ENCODE peak calls at places on chromosome 11, in four cellular contexts. Z, A, B and G are unnamed samples.

GRCh38 chr11:130786987-130787688 is 129.1 kb downstream of the SNX19 start:
- DNase-seq in Z (peak; percentile 57), A (no peak), B (no peak), G (no peak)

GRCh38 chr11:48087974-48088681 is 107.8 kb downstream of the PTPRJ start:
- DNase-seq in Z (no peak), A (no peak), B (no peak), G (no peak)

GRCh38 chr11:11849127-11849746 is 7.5 kb downstream of the USP47 start:
- DNase-seq in Z (peak; percentile 60), A (peak; percentile 62), B (peak; percentile 48), G (peak; percentile 85)

GRCh38 chr11:85809881-85810280 is 1.1 kb downstream of the SYTL2 start:
- DNase-seq in Z (no peak), A (peak; percentile 53), B (no peak), G (no peak)

GRCh38 chr11:45154276-45154675 is 7.8 kb downstream of the PRDM11 start:
- DNase-seq in Z (no peak), A (no peak), B (no peak), G (no peak)

GRCh38 chr11:133956650-133957633 is at the start of gene IGSF9B:
- DNase-seq in Z (peak; percentile 76), A (peak; percentile 92), B (peak; percentile 82), G (peak; percentile 91)

GRCh38 chr11:117201516-117201866 is 2.3 kb downstream of the TAGLN start:
- DNase-seq in Z (no peak), A (no peak), B (no peak), G (no peak)

GRCh38 chr11:5367461-5368074 is 16.0 kb upstream of the OR51M1 start:
- DNase-seq in Z (peak; percentile 92), A (no peak), B (no peak), G (peak; percentile 9)

GRCh38 chr11:79413258-79413657 is 27.6 kb downstream of the TENM4 start:
- DNase-seq in Z (peak; percentile 92), A (peak; percentile 70), B (peak; percentile 15), G (no peak)

GRCh38 chr11:110028904-110029303 is 64.3 kb upstream of the ZC3H12C start:
- DNase-seq in Z (peak; percentile 17), A (no peak), B (no peak), G (no peak)

GRCh38 chr11:124869856-124870387 is 4.7 kb downstream of the ROBO3 start:
- DNase-seq in Z (no peak), A (no peak), B (no peak), G (no peak)

GRCh38 chr11:17179972-17180371 is 27.8 kb downstream of the PIK3C2A start:
- DNase-seq in Z (no peak), A (no peak), B (no peak), G (no peak)

GRCh38 chr11:44709281-44709562 is 17.5 kb upstream of the TSPAN18 start:
- DNase-seq in Z (no peak), A (no peak), B (no peak), G (no peak)

GRCh38 chr11:77278595-77279506 is 22.6 kb downstream of the GDPD4 start:
- DNase-seq in Z (peak; percentile 58), A (no peak), B (no peak), G (no peak)

GRCh38 chr11:87306260-87306861 is 268.6 kb downstream of the TMEM135 start:
- DNase-seq in Z (no peak), A (no peak), B (no peak), G (peak; percentile 77)

GRCh38 chr11:43197357-43197756 is 114.4 kb upstream of the API5 start:
- DNase-seq in Z (no peak), A (no peak), B (no peak), G (no peak)

GRCh38 chr11:24181395-24182047 is 315.3 kb upstream of the LUZP2 start:
- DNase-seq in Z (no peak), A (no peak), B (no peak), G (no peak)

GRCh38 chr11:34855021-34855753 is 61.0 kb downstream of the APIP start:
- DNase-seq in Z (no peak), A (no peak), B (no peak), G (no peak)

GRCh38 chr11:14373941-14374646 is 15.1 kb upstream of the RRAS2 start:
- DNase-seq in Z (peak; percentile 80), A (no peak), B (no peak), G (no peak)

GRCh38 chr11:129375731-129376657 is at the start of gene BARX2:
- DNase-seq in Z (peak; percentile 66), A (peak; percentile 75), B (peak; percentile 74), G (no peak)

GRCh38 chr11:44304091-44305084 is 5.6 kb downstream of the ALX4 start:
- DNase-seq in Z (peak; percentile 5), A (peak; percentile 60), B (no peak), G (no peak)

GRCh38 chr11:71302534-71302909 is 50.1 kb upstream of the SHANK2 start:
- DNase-seq in Z (no peak), A (no peak), B (no peak), G (no peak)

GRCh38 chr11:16293204-16293681 is 63.1 kb downstream of the SOX6 start:
- DNase-seq in Z (peak; percentile 55), A (no peak), B (no peak), G (no peak)

GRCh38 chr11:11787305-11788066 is 54.3 kb upstream of the USP47 start:
- DNase-seq in Z (peak; percentile 53), A (peak; percentile 68), B (peak; percentile 72), G (peak; percentile 88)

GRCh38 chr11:33475999-33476398 is 218.8 kb downstream of the HIPK3 start:
- DNase-seq in Z (peak; percentile 69), A (no peak), B (no peak), G (no peak)

GRCh38 chr11:125441648-125442410 is 54.2 kb downstream of the FEZ1 start:
- DNase-seq in Z (no peak), A (peak; percentile 77), B (no peak), G (no peak)

GRCh38 chr11:70481625-70482528 is 83.5 kb downstream of the CTTN start:
- DNase-seq in Z (peak; percentile 82), A (no peak), B (no peak), G (no peak)

GRCh38 chr11:14055936-14056335 is 93.4 kb downstream of the SPON1 start:
- DNase-seq in Z (no peak), A (no peak), B (no peak), G (no peak)

GRCh38 chr11:20457934-20458333 is 70.4 kb downstream of the PRMT3 start:
- DNase-seq in Z (no peak), A (no peak), B (no peak), G (no peak)

GRCh38 chr11:20457001-20457768 is 69.7 kb downstream of the PRMT3 start:
- DNase-seq in Z (no peak), A (no peak), B (no peak), G (no peak)

GRCh38 chr11:20464566-20464965 is 77.0 kb downstream of the PRMT3 start:
- DNase-seq in Z (no peak), A (no peak), B (no peak), G (no peak)

GRCh38 chr11:20458905-20459632 is 71.6 kb downstream of the PRMT3 start:
- DNase-seq in Z (no peak), A (no peak), B (no peak), G (no peak)

GRCh38 chr11:20459865-20460264 is 72.3 kb downstream of the PRMT3 start:
- DNase-seq in Z (no peak), A (no peak), B (no peak), G (no peak)
- H2AFZ ChIP-seq in Z (no peak overlapping the region), A (no peak overlapping the region), B (no peak overlapping the region), G (no peak overlapping the region)

GRCh38 chr11:122038543-122038942 is 77.5 kb downstream of the BLID start:
- DNase-seq in Z (peak; percentile 96), A (no peak), B (peak; percentile 21), G (no peak)
- H3K4me2 ChIP-seq in Z (no peak overlapping the region), A (no peak overlapping the region), B (no peak overlapping the region), G (no peak overlapping the region)

DNA sequence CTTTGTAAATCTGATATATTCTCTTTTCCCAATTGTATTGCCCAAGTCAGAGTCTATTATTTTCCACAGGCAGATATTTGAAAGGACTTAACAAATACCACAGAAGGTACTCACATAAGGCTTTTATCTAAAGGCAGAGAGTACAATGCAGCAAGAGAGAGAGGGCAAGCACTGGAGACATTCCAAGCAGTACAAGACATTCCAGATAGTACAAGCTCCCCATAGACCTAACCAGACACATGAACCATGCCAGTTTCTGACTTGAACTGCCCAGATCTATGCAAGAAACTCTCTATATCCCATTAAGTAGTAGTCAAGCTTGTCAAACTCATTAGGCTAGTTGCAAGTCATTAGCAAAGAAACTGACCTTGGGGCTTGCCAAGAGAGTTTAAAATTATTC is 11.2 kb upstream of the MS4A6E start:
- DNase-seq in Z (peak; percentile 2), A (no peak), B (peak; percentile 35), G (no peak)
- H3K4me1 ChIP-seq in Z (no peaks in the 10 kb centered on the region), A (no peaks in the 10 kb centered on the region), B (no peaks in the 10 kb centered on the region), G (peaks cover 3% of the 10 kb centered on the region)

DNA sequence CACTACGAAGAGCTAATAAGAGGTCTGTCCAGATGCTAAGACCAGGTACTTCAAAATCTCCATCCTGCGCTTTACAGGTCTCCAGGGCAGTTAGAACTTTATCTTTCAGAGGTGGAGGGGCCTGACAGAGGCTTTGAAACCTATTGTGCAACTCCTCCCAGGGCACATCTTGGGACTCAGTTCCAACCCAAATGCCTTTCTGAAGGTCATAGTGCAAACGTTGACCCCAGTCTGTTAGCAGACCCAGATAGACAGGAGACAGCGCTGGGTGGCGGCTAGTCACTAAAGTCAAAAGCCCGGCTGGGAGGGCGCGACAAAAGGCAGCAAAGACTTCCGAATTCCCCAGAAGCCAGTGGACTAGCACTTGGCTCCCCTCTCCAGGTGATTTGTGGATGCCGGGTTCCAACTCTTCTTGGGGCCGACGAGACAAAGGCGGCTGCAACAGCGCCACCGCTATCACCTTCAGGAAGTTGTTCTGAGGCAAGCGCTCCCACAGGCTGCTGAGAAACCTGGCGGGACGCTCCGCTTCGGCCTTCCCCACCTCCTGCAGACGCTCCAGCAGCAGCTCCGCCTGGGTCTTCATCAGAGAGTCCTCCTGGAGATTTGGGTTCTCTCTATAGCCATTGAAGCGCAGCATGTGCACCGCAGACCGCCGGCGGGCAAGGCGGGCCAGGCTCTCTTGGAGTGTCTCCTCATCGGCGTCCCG is 728 bp downstream of the FANCF start:
- DNase-seq in Z (peak; percentile 70), A (peak; percentile 85), B (no peak), G (peak; percentile 81)
- H2AFZ ChIP-seq in Z (peak overlapping the region; percentile 100), A (no peak overlapping the region), B (peak overlapping the region; percentile 97), G (peak overlapping the region; percentile 92)

GRCh38 chr11:96150609-96151008 is 192.4 kb downstream of the MAML2 start:
- DNase-seq in Z (no peak), A (no peak), B (no peak), G (no peak)

GRCh38 chr11:96149743-96150555 is 193.0 kb downstream of the MAML2 start:
- DNase-seq in Z (peak; percentile 92), A (no peak), B (no peak), G (no peak)

GRCh38 chr11:96152623-96153022 is 190.4 kb downstream of the MAML2 start:
- DNase-seq in Z (peak; percentile 27), A (no peak), B (no peak), G (no peak)

GRCh38 chr11:96154802-96155520 is 188.0 kb downstream of the MAML2 start:
- DNase-seq in Z (peak; percentile 88), A (no peak), B (no peak), G (no peak)

DNA sequence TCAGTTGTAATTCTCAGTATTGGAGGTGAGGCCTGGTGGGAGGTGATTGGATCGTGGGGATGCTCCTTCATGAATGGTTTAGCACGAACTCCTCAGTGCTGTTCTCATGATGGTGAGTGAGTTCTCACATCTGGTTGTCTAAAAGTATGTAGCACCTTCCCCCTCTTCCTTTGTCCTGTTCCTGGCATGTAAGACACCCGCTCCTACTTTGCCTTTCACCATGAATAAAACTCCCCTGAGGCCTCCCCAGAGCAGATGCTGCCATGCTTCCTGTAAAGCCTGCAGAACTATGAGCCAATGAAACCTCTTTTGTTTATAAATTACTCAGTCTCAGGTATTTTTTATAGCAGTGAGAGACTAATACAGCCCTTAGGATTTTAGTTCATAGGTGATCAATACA is 191.5 kb downstream of the MAML2 start:
- DNase-seq in Z (no peak), A (no peak), B (no peak), G (no peak)
- H3K4me2 ChIP-seq in Z (no peak overlapping the region), A (no peak overlapping the region), B (no peak overlapping the region), G (no peak overlapping the region)